ENCODE peak calls at places on chromosomes 12 and 14, in eight cellular contexts. W is psoas muscle; I is pancreas; N is GM23248; S is CD4-positive, CD25-positive, alpha-beta regulatory T cell; F is K562; V is stomach; P is hepatocyte. E is an unnamed sample.

GRCh38 chr12:68919581-68920239 is 13.3 kb downstream of the CPM start:
- DNase-seq in V (no peak), N (no peak), W (no peak), F (no peak), S (no peak), P (no peak), I (no peak), E (no peak)

GRCh38 chr14:64465208-64465821 is at the start of gene AKAP5:
- DNase-seq in S (peak; percentile 68), I (peak; percentile 61), W (peak; percentile 67), P (peak; percentile 79), F (peak; percentile 78), N (peak; percentile 48), V (peak; percentile 62), E (peak; percentile 80)

GRCh38 chr14:105241641-105242040 is 6.7 kb upstream of the BTBD6 start:
- DNase-seq in N (no peak), V (no peak), I (no peak), F (no peak), P (no peak), W (no peak), S (no peak), E (peak; percentile 55)

GRCh38 chr14:58082491-58083098 is 69.4 kb downstream of the ARMH4 start:
- DNase-seq in P (peak; percentile 52), F (peak; percentile 18), I (no peak), S (no peak), W (no peak), N (peak; percentile 90), V (no peak), E (no peak)

GRCh38 chr14:71932229-71932951 is at the start of gene RGS6:
- DNase-seq in P (peak; percentile 88), N (peak; percentile 44), I (peak; percentile 34), V (peak; percentile 28), S (peak; percentile 38), F (no peak), W (no peak), E (peak; percentile 77)

GRCh38 chr14:91745329-91745728 is 13.4 kb upstream of the CATSPERB start:
- DNase-seq in P (no peak), F (no peak), W (no peak), S (no peak), V (no peak), I (no peak), N (no peak), E (no peak)

GRCh38 chr12:6961278-6961694 is 9.2 kb downstream of the PHB2 start:
- DNase-seq in V (peak; percentile 76), F (peak; percentile 51), S (peak; percentile 94), W (peak; percentile 86), I (peak; percentile 62), P (peak; percentile 43), N (peak; percentile 81), E (peak; percentile 94)

GRCh38 chr14:86310148-86310547 is 780.2 kb downstream of the FLRT2 start:
- DNase-seq in N (no peak), I (no peak), S (no peak), W (no peak), P (no peak), V (no peak), F (no peak), E (no peak)

GRCh38 chr12:4006743-4007142 is 133.5 kb upstream of the PARP11 start:
- DNase-seq in W (no peak), F (no peak), P (no peak), I (no peak), N (no peak), V (no peak), S (no peak), E (no peak)

GRCh38 chr12:92952394-92952793 is 23.3 kb upstream of the EEA1 start:
- DNase-seq in N (no peak), W (no peak), V (no peak), F (no peak), P (no peak), I (no peak), S (no peak), E (no peak)

GRCh38 chr14:74636424-74637183 is 24.6 kb upstream of the LTBP2 start:
- DNase-seq in F (no peak), P (no peak), N (peak; percentile 48), S (no peak), I (no peak), W (no peak), V (no peak), E (no peak)

GRCh38 chr12:22860926-22861325 is 236.0 kb downstream of the ETNK1 start:
- DNase-seq in F (no peak), I (no peak), V (no peak), P (no peak), W (no peak), S (no peak), N (no peak), E (no peak)

GRCh38 chr14:63896278-63896720 is 43.5 kb downstream of the SYNE2 start:
- DNase-seq in P (peak; percentile 16), F (no peak), V (peak; percentile 76), W (no peak), N (peak; percentile 72), S (no peak), I (peak; percentile 53), E (no peak)

GRCh38 chr12:130716918-130717306 is 813 bp upstream of the RIMBP2 start:
- DNase-seq in N (no peak), V (peak; percentile 8), I (no peak), F (no peak), W (no peak), P (no peak), S (no peak), E (no peak)

GRCh38 chr14:96847451-96847850 is 50.3 kb downstream of the VRK1 start:
- DNase-seq in S (no peak), I (no peak), W (no peak), F (no peak), V (no peak), P (no peak), N (no peak), E (no peak)

GRCh38 chr12:102634216-102634615 is 153.9 kb upstream of the IGF1 start:
- DNase-seq in F (no peak), P (no peak), N (peak; percentile 82), S (no peak), V (no peak), I (no peak), W (no peak), E (no peak)

GRCh38 chr14:88904864-88905263 is 80.4 kb downstream of the TTC8 start:
- DNase-seq in F (no peak), W (no peak), I (no peak), N (peak; percentile 26), S (no peak), P (no peak), V (no peak), E (no peak)

GRCh38 chr12:118436986-118437385 is 60.6 kb downstream of the SUDS3 start:
- DNase-seq in S (no peak), W (no peak), I (no peak), F (no peak), N (peak; percentile 45), P (no peak), V (no peak), E (no peak)

DNA sequence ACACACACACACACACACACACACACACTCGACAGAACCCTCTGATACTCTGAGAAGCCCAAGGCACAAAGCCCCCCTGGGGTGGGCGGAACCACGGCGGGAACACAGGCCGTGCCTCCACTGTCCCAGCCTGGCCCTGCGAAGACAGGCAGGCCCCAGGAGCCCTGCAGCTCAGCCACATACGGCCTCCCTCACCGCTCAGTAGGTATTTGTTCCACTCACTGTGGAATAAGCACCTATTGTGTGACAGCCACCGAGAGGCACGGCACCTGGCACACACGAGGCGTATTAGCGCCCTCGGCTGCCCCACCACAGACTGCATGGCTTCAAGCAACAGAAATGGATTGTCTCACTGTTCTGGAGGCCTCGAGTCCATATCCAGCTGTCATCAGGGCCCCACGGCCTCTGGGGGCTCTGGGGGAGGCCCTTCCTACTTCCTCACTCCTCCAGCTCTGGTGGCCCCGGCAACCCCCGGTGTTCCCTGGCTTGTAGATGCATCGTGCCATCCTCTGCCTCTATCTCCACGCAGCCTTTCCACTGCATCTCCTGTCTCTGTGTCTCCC is 66.3 kb downstream of the NCOR2 start:
- DNase-seq in I (no peak), N (no peak), F (no peak), V (no peak), W (no peak), P (no peak), S (no peak), E (no peak)
- H3K4me1 ChIP-seq in I (peaks cover 32% of the 10 kb centered on the region), N (peaks cover 39% of the 10 kb centered on the region), F (peaks cover 10% of the 10 kb centered on the region), V (peaks cover 86% of the 10 kb centered on the region), W (peaks cover 85% of the 10 kb centered on the region), P (peaks cover 68% of the 10 kb centered on the region), S (peaks cover 6% of the 10 kb centered on the region), E (peaks cover 50% of the 10 kb centered on the region)

GRCh38 chr14:55851301-55851700 is 266.9 kb upstream of the PELI2 start:
- DNase-seq in S (no peak), V (no peak), F (no peak), W (no peak), P (no peak), N (peak; percentile 14), I (no peak), E (no peak)
- H3K27ac ChIP-seq in S (no peak overlapping the region), V (no peak overlapping the region), F (no peak overlapping the region), W (no peak overlapping the region), P (no peak overlapping the region), N (no peak overlapping the region), I (no peak overlapping the region), E (no peak overlapping the region)

GRCh38 chr12:113559466-113559865 is 87.8 kb upstream of the LHX5 start:
- DNase-seq in S (no peak), V (no peak), W (no peak), P (no peak), N (no peak), F (no peak), I (no peak), E (no peak)
- H3K4me1 ChIP-seq in S (no peaks in the 10 kb centered on the region), V (no peaks in the 10 kb centered on the region), W (no peaks in the 10 kb centered on the region), P (no peaks in the 10 kb centered on the region), N (no peaks in the 10 kb centered on the region), F (no peaks in the 10 kb centered on the region), I (no peaks in the 10 kb centered on the region), E (no peaks in the 10 kb centered on the region)

GRCh38 chr14:54781080-54781479 is 121.5 kb downstream of the GCH1 start:
- DNase-seq in N (no peak), S (no peak), W (no peak), F (no peak), P (no peak), V (no peak), I (no peak), E (no peak)
- H3K27ac ChIP-seq in N (no peak overlapping the region), S (no peak overlapping the region), W (no peak overlapping the region), F (no peak overlapping the region), P (no peak overlapping the region), V (no peak overlapping the region), I (no peak overlapping the region), E (no peak overlapping the region)

DNA sequence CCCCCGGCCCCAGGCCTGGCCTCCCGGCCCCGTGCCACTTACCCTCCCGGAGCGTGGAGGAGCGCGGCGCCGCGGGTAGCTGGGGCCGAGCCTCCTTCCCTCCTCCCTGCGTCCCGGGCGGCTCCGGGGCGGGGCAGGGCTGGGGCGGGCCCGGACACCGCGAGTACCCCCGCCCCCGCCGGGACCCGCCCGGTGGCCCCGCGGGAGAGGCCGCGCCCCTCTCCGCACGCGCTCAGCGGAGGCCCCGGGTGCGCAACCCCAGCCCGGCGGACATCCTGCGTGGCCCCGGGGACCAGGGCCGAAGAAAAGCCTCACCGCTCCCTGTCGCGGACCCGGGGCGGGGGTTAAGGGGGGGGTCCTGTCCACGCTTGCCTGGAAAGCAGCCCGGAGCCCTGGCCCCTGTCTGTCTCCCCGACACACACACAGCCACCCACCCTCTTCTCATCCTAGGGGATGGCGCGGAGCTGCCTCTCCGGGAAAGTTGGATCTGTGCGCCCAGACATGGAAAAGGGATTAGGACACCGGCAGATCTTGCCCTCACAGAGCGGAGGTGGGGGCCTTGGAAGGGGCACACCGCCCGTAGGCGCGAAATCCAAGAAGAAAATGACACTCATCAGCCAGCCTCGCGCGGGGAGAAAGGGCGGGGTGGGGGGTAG is at the start of gene SYNE3:
- DNase-seq in P (peak; percentile 80), F (peak; percentile 80), I (no peak), S (peak; percentile 77), W (peak; percentile 82), N (peak; percentile 62), V (peak; percentile 66), E (peak; percentile 85)
- H3K4me1 ChIP-seq in P (peaks cover 23% of the 10 kb centered on the region), F (peaks cover 17% of the 10 kb centered on the region), I (no peaks in the 10 kb centered on the region), S (peaks cover 88% of the 10 kb centered on the region), W (peaks cover 40% of the 10 kb centered on the region), N (peaks cover 42% of the 10 kb centered on the region), V (peaks cover 79% of the 10 kb centered on the region), E (peaks cover 61% of the 10 kb centered on the region)

E was measured in upper lobe of right lung.